ENCODE peak calls at places on chromosomes 2 and 18, in five cellular contexts. R, K, C, P and U are unnamed samples.
A peak's percentile ranks its signal among the peaks of the same experiment; 100 is the strongest.

GRCh38 chr2:149488719-149489440 is 98.7 kb downstream of the MMADHC start:
- DNase-seq in K (no peak), P (no peak), R (no peak), C (no peak), U (no peak)

GRCh38 chr2:103754530-103754929 is 992.7 kb downstream of the TMEM182 start:
- DNase-seq in P (no peak), K (no peak), R (no peak), C (no peak), U (no peak)

GRCh38 chr2:61478086-61478485 is 7.2 kb upstream of the USP34 start:
- DNase-seq in C (no peak), K (no peak), R (no peak), P (no peak), U (no peak)

GRCh38 chr2:203718087-203718486 is 11.6 kb downstream of the CD28 start:
- DNase-seq in R (no peak), P (no peak), C (no peak), K (peak; percentile 36), U (no peak)

GRCh38 chr2:24793752-24794477 is 690 bp downstream of the CENPO start:
- DNase-seq in R (peak; percentile 39), C (no peak), P (no peak), K (no peak), U (no peak)

GRCh38 chr18:37299471-37300304 is 265.9 kb downstream of the CELF4 start:
- DNase-seq in K (peak; percentile 8), C (peak; percentile 85), P (no peak), R (peak; percentile 97), U (peak; percentile 46)

GRCh38 chr18:71673954-71674353 is 870.2 kb downstream of the CBLN2 start:
- DNase-seq in K (no peak), P (no peak), C (no peak), R (no peak), U (no peak)

GRCh38 chr2:121777699-121778058 is 22.2 kb downstream of the TSN start:
- DNase-seq in C (no peak), R (peak; percentile 50), P (no peak), K (no peak), U (no peak)

GRCh38 chr18:47871288-47871687 is 59.2 kb downstream of the SMAD2 start:
- DNase-seq in C (no peak), P (no peak), R (peak; percentile 33), K (no peak), U (no peak)

DNA sequence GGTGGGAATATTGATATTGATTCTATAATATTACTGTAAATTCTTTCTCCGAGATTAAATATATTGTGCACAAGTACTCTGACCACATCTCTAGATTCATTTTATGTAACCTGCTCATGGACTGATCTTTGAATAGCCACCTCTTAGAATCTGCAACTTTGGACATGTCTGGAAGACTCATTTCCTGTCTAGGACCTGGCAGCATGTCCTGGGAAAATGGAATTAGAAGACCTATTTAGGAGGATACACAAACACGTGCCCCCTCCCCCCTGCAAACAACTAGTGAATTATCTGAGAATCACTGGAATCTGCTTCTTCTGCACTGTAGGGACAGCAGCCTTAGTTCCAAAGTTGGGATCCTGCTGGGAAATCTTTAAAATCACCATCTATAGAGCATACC is 94.1 kb downstream of the UBE2E3 start:
- DNase-seq in K (no peak), C (no peak), R (no peak), P (no peak), U (no peak)
- TF ChIP-seq SRF in K (no peak), C (no peak), R (no peak), P (no peak), U (no peak)

GRCh38 chr2:31213883-31214637 is 3.3 kb downstream of the CAPN14 start:
- DNase-seq in K (no peak), R (no peak), C (no peak), P (no peak), U (no peak)
- TF ChIP-seq SRF in K (no peak), R (no peak), C (no peak), P (no peak), U (no peak)

GRCh38 chr2:232632904-232633412 is 446 bp upstream of the EFHD1 start:
- DNase-seq in R (no peak), K (no peak), P (no peak), C (peak; percentile 54), U (no peak)
- TF ChIP-seq SRF in R (no peak), K (no peak), P (no peak), C (no peak), U (no peak)

DNA sequence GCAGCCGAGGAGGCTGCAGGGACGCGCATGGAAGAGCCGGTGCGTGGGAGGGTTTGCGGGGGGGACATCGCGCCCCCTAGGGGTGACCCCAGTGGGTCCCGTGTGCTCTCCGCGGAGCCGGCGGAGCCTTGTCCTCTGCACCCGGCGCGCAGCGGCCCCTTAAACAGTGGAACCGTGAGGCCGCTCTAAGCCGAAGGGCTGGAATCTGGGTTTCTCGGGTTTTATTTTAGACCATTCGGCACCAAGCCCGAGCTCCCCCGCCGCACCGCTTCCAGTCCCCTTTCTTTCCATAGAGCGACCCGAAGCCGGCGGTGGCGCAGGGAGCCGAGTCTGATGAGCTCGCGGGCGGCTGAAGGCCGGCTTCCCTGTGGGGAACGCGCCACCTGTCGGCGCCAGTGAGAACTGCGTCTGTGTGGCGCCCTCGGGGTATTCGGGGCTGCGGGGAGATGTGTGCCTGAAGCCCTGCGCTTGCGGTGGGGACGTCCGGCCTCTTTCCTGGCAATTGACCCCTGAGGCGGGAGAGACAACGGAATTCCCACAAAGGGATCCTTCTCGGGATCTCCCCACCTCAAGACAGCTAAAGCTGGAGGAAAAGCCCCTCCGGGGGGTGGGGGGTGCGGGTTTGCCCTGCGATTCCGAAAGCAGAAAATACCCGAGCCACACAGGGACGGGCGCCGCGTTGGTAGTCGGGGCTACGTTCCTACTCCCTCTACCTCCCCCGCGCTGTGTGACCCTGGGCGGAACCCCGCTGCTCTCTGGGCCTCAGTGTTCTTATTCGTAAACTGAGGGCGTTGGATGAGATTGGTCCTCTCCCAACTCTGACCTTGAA is 8.2 kb upstream of the EN1 start:
- DNase-seq in K (no peak), C (peak; percentile 81), R (peak; percentile 60), P (peak; percentile 67), U (peak; percentile 53)
- TF ChIP-seq SRF in K (no peak), C (no peak), R (no peak), P (no peak), U (no peak)

GRCh38 chr2:234960091-234961088 is 8.6 kb downstream of the SH3BP4 start:
- DNase-seq in K (no peak), R (no peak), P (no peak), C (no peak), U (no peak)
- TF ChIP-seq SRF in K (no peak), R (no peak), P (no peak), C (no peak), U (no peak)

GRCh38 chr2:118421648-118422047 is 333.4 kb downstream of the INSIG2 start:
- DNase-seq in C (no peak), P (no peak), R (no peak), K (no peak), U (no peak)

DNA sequence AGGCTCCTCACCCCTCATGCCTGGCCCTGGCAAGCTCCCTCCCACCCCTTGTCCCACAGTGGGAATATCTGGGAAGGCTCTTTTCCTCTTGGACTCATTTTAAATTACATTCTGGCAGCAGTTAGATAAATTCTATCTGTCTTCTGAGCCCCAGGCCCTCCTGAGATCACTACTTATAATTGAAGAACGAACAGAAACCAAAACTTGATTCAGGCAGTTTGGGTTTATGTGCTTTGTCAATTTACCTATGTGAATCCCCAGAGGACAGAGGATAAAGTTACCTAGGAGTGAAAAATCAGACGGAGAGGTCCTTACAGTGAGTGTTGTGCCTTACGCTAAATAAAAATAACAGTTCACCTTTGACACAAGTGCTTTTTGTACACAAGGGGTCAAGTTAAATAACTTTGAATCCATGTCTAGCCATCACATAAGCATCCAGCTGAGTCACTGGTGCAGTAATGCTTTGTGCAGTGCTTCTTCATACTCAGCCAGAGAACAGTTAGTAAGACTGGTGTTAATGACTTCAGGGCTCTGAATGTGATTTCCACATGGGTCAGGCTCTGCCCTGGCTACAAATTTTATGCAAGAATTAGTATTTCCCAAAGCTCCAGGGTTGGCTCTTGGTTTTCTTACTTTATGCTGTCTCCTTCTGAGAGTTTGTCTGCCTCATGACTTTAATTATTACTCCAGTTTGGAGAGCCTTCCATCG is 329.3 kb downstream of the INSIG2 start:
- DNase-seq in C (no peak), R (no peak), P (no peak), K (no peak), U (no peak)
- TF ChIP-seq SRF in C (no peak), R (no peak), P (no peak), K (no peak), U (no peak)

GRCh38 chr18:35028556-35028955 is 12.7 kb upstream of the MAPRE2 start:
- DNase-seq in P (no peak), R (no peak), K (no peak), C (no peak), U (no peak)

GRCh38 chr18:35024965-35025364 is 16.2 kb upstream of the MAPRE2 start:
- DNase-seq in K (no peak), C (no peak), R (peak; percentile 13), P (no peak), U (no peak)

GRCh38 chr18:35024196-35024595 is 17.0 kb upstream of the MAPRE2 start:
- DNase-seq in R (no peak), C (no peak), K (no peak), P (no peak), U (no peak)

GRCh38 chr18:35027206-35027605 is 14.0 kb upstream of the MAPRE2 start:
- DNase-seq in K (no peak), R (no peak), P (no peak), C (no peak), U (no peak)

DNA sequence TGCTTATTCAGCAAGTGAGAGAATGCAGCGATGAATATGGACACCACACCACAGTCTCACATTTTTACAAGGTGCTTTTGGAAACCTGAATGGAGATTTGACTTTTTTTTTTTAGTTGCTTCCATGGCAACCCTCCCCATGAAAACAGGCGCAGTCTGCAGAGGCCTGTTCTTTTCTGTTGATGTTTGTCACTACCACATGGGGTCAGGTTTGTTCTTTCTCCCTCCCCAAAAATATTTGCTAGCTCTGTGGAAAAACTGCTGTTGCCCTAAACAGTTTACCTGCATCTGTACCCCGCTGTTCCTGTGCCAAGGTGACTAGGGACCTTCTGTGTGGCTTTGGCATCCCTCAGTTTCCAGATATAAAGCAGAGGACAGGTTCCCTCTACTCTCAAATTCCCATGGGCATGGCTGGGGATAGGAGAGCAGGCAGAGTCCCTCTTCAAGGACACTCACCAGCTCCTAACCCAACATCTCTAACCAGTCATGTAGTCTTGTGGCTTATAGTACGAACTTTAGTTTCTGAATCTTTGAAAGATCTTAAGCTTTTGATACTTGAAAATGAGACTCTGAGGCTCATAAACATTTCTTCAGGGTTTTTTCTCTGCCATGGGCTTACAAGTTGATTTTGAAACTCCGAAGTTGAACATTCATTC is 14.7 kb upstream of the MAPRE2 start:
- DNase-seq in C (peak; percentile 33), R (no peak), P (no peak), K (no peak), U (no peak)
- TF ChIP-seq SRF in C (no peak), R (no peak), P (no peak), K (no peak), U (no peak)